ENCODE peak calls at places on chromosomes 2 and 18, in ten cellular contexts. Z, V, G, S, L, Q, E, K, D and I are unnamed samples.
A peak's percentile ranks its signal among the peaks of the same experiment; 100 is the strongest.

GRCh38 chr2:74259191-74259590 is 60.8 kb downstream of the MTHFD2 start:
- DNase-seq in E (no peak), Z (no peak), V (no peak), Q (no peak), D (no peak), L (no peak), K (no peak), S (no peak), G (no peak), I (no peak)

GRCh38 chr2:55153564-55154315 is 78.4 kb downstream of the CLHC1 start:
- DNase-seq in G (no peak), Z (no peak), K (no peak), Q (no peak), D (no peak), S (no peak), L (no peak), E (no peak), V (no peak), I (no peak)

GRCh38 chr2:95086017-95086416 is 35.6 kb downstream of the MRPS5 start:
- DNase-seq in Z (no peak), Q (no peak), L (no peak), S (no peak), D (no peak), K (no peak), E (no peak), G (no peak), V (no peak), I (no peak)

GRCh38 chr2:42770288-42771131 is 6.6 kb upstream of the OXER1 start:
- DNase-seq in S (no peak), K (peak; percentile 33), Z (peak; percentile 92), D (no peak), E (no peak), L (no peak), Q (no peak), V (no peak), G (peak; percentile 32), I (peak; percentile 17)

GRCh38 chr18:61908661-61909060 is 15.9 kb upstream of the RNF152 start:
- DNase-seq in E (no peak), D (no peak), K (no peak), Z (no peak), Q (no peak), L (no peak), V (no peak), G (no peak), S (no peak), I (no peak)

GRCh38 chr2:193584001-193584400 is 1389.3 kb upstream of the TMEFF2 start:
- DNase-seq in E (no peak), D (no peak), L (no peak), S (no peak), Z (peak; percentile 86), G (no peak), K (no peak), V (no peak), Q (no peak), I (no peak)

GRCh38 chr18:5309888-5310470 is 14.5 kb upstream of the ZBTB14 start:
- DNase-seq in V (peak; percentile 50), Z (no peak), E (no peak), K (no peak), G (no peak), L (no peak), Q (no peak), D (no peak), S (no peak), I (no peak)

GRCh38 chr2:197113221-197113831 is 186.8 kb upstream of the PGAP1 start:
- DNase-seq in L (no peak), D (no peak), Z (no peak), V (peak; percentile 45), Q (no peak), G (peak; percentile 33), E (no peak), S (no peak), K (peak; percentile 31), I (peak; percentile 47)

GRCh38 chr2:54638103-54638502 is 85.4 kb upstream of the EML6 start:
- DNase-seq in Q (no peak), D (no peak), K (no peak), V (peak; percentile 22), G (no peak), L (no peak), E (no peak), Z (no peak), S (no peak), I (no peak)

GRCh38 chr18:35239314-35239713 is 1.5 kb upstream of the ZNF397 start:
- DNase-seq in G (no peak), S (no peak), E (no peak), Z (no peak), V (no peak), D (no peak), L (no peak), K (no peak), Q (no peak), I (no peak)

GRCh38 chr2:224284134-224284946 is 117.6 kb downstream of the FAM124B start:
- DNase-seq in Z (peak; percentile 79), E (no peak), L (peak; percentile 9), Q (peak; percentile 63), V (peak; percentile 31), G (peak; percentile 60), S (no peak), D (no peak), K (peak; percentile 41), I (peak; percentile 69)

GRCh38 chr18:33264566-33264965 is 176.0 kb downstream of the CCDC178 start:
- DNase-seq in L (no peak), D (no peak), Q (no peak), G (no peak), K (no peak), V (no peak), S (no peak), Z (peak; percentile 59), E (no peak), I (no peak)

GRCh38 chr2:138841459-138841858 is 61.3 kb upstream of the NXPH2 start:
- DNase-seq in E (no peak), V (no peak), K (no peak), G (no peak), Z (peak; percentile 17), L (no peak), Q (no peak), S (no peak), D (no peak), I (no peak)

GRCh38 chr18:48800877-48801727 is 149.7 kb downstream of the SMAD7 start:
- DNase-seq in S (peak; percentile 21), Z (no peak), L (no peak), K (peak; percentile 41), Q (no peak), G (no peak), E (no peak), D (no peak), V (no peak), I (no peak)

GRCh38 chr2:201357216-201357615 is at the start of gene FLACC1:
- DNase-seq in L (no peak), G (no peak), Z (peak; percentile 97), D (no peak), K (peak; percentile 65), V (no peak), E (no peak), Q (no peak), S (no peak), I (peak; percentile 19)

GRCh38 chr2:95346236-95346737 is 49.1 kb downstream of the KCNIP3 start:
- DNase-seq in L (no peak), V (no peak), D (no peak), E (no peak), Q (no peak), K (peak; percentile 66), G (peak; percentile 39), Z (no peak), S (peak; percentile 56), I (peak; percentile 19)

GRCh38 chr2:224524657-224525056 is 60.5 kb downstream of the CUL3 start:
- DNase-seq in K (no peak), Q (no peak), E (no peak), V (no peak), G (no peak), S (no peak), Z (no peak), L (no peak), D (no peak), I (no peak)

GRCh38 chr2:135916232-135916631 is 40.0 kb upstream of the MCM6 start:
- DNase-seq in K (peak; percentile 35), E (no peak), S (no peak), D (no peak), L (no peak), Z (peak; percentile 33), Q (peak; percentile 16), V (peak; percentile 52), G (peak; percentile 21), I (peak; percentile 73)

GRCh38 chr2:151637284-151637781 is 96.9 kb downstream of the NEB start:
- DNase-seq in E (peak; percentile 12), D (peak; percentile 17), G (no peak), Q (no peak), Z (no peak), V (peak; percentile 56), K (no peak), S (no peak), L (peak; percentile 53), I (no peak)